ENCODE peak calls at places on chromosomes 6 and 20, in seven cellular contexts. S is CD4-positive, alpha-beta T cell; L is HTR-8/SVneo; G is NCI-H1930; O is EH; N is naive B cell; R is astrocyte of the spinal cord. C is an unnamed sample.

GRCh38 chr20:43755390-43755789 is 28.6 kb upstream of the GTSF1L start:
- DNase-seq in S (no peak), O (peak; percentile 91), L (no peak), N (no peak), R (peak; percentile 63), G (no peak), C (no peak)

GRCh38 chr20:23609486-23610109 is 3.9 kb upstream of the CST9 start:
- DNase-seq in G (no peak), O (no peak), N (no peak), S (no peak), L (no peak), R (no peak), C (no peak)

GRCh38 chr6:72636786-72637185 is 14.9 kb downstream of the KCNQ5 start:
- DNase-seq in S (no peak), O (no peak), R (no peak), N (no peak), G (no peak), L (no peak), C (no peak)

GRCh38 chr6:5671162-5671561 is 335.6 kb downstream of the NRN1 start:
- DNase-seq in R (peak; percentile 38), S (no peak), O (peak; percentile 44), N (peak; percentile 19), L (peak; percentile 19), G (no peak), C (no peak)

GRCh38 chr6:36364669-36365479 is 22.6 kb downstream of the ETV7 start:
- DNase-seq in N (peak; percentile 9), O (no peak), R (no peak), G (no peak), L (no peak), S (no peak), C (no peak)

GRCh38 chr6:6676910-6677441 is 88.5 kb downstream of the LY86 start:
- DNase-seq in R (peak; percentile 69), N (peak; percentile 63), O (peak; percentile 76), S (peak; percentile 76), G (peak; percentile 73), L (peak; percentile 64), C (peak; percentile 40)

GRCh38 chr20:19370076-19371075 is 157.9 kb downstream of the SLC24A3 start:
- DNase-seq in S (no peak), R (no peak), L (no peak), N (no peak), O (peak; percentile 43), G (no peak), C (no peak)

GRCh38 chr6:40999498-41000070 is 39.4 kb downstream of the UNC5CL start:
- DNase-seq in O (peak; percentile 56), N (peak; percentile 6), R (peak; percentile 31), L (peak; percentile 64), S (no peak), G (peak; percentile 12), C (no peak)

GRCh38 chr6:16885411-16886160 is 124.3 kb upstream of the ATXN1 start:
- DNase-seq in G (no peak), N (no peak), O (no peak), L (no peak), S (no peak), R (no peak), C (no peak)

GRCh38 chr6:44869321-44869897 is 458.7 kb upstream of the RUNX2 start:
- DNase-seq in S (no peak), G (no peak), O (no peak), R (no peak), L (no peak), N (no peak), C (no peak)

GRCh38 chr6:103687430-103687829 is 1172.3 kb downstream of the HACE1 start:
- DNase-seq in L (no peak), G (no peak), S (no peak), N (no peak), O (no peak), R (no peak), C (no peak)

GRCh38 chr6:113347420-113347819 is 509.7 kb upstream of the MARCKS start:
- DNase-seq in L (no peak), N (no peak), R (peak; percentile 44), O (peak; percentile 76), G (no peak), S (no peak), C (no peak)

GRCh38 chr20:62349537-62350097 is 17.5 kb downstream of the LAMA5 start:
- DNase-seq in L (no peak), O (no peak), G (no peak), R (no peak), N (no peak), S (no peak), C (no peak)

C was measured in NCI-H2081 treated with DMSO at 0.1 percent for 48 hours.